ENCODE peak calls at places on chromosomes 12 and 14, in four cellular contexts. Q, B, J and G are unnamed samples.

GRCh38 chr12:99722690-99723486 is 75.3 kb downstream of the GARIN6 start:
- DNase-seq in J (no peak), Q (no peak), B (no peak), G (no peak)

GRCh38 chr12:54378791-54379400 is 5.6 kb downstream of the ZNF385A start:
- DNase-seq in J (peak; percentile 34), B (peak; percentile 74), Q (no peak), G (no peak)

GRCh38 chr12:32134144-32134888 is 27.7 kb downstream of the BICD1 start:
- DNase-seq in B (no peak), Q (peak; percentile 83), J (peak; percentile 59), G (peak; percentile 65)

GRCh38 chr12:132447731-132448452 is 42.1 kb upstream of the FBRSL1 start:
- DNase-seq in J (no peak), Q (no peak), B (no peak), G (no peak)

GRCh38 chr14:83556746-83557460 is 1973.0 kb upstream of the FLRT2 start:
- DNase-seq in B (no peak), Q (peak; percentile 91), J (peak; percentile 43), G (no peak)

GRCh38 chr14:52575858-52576257 is 23.2 kb downstream of the GPR137C start:
- DNase-seq in J (no peak), Q (no peak), B (no peak), G (no peak)

GRCh38 chr12:25829192-25829591 is 129.3 kb upstream of the RASSF8 start:
- DNase-seq in J (peak; percentile 99), Q (peak; percentile 98), B (no peak), G (peak; percentile 99)

GRCh38 chr12:54692353-54692752 is 44.2 kb upstream of the DCD start:
- DNase-seq in Q (no peak), B (no peak), J (no peak), G (no peak)

GRCh38 chr12:54173066-54173726 is 15.6 kb downstream of the SMUG1 start:
- DNase-seq in B (no peak), Q (no peak), J (no peak), G (peak; percentile 28)

GRCh38 chr14:101959277-101959676 is 5.1 kb upstream of the DYNC1H1 start:
- DNase-seq in B (peak; percentile 15), Q (no peak), J (no peak), G (peak; percentile 24)

GRCh38 chr12:80924437-80924836 is 13.3 kb downstream of the LIN7A start:
- DNase-seq in J (no peak), B (no peak), Q (no peak), G (no peak)

GRCh38 chr14:105294142-105294597 is 6.6 kb downstream of the BRF1 start:
- DNase-seq in J (peak; percentile 51), B (no peak), Q (peak; percentile 50), G (peak; percentile 63)

GRCh38 chr12:22874151-22874550 is 249.2 kb downstream of the ETNK1 start:
- DNase-seq in B (no peak), Q (no peak), J (no peak), G (no peak)

GRCh38 chr12:77788231-77789168 is 42.2 kb upstream of the NAV3 start:
- DNase-seq in B (no peak), Q (no peak), J (no peak), G (no peak)

GRCh38 chr12:3771853-3772252 is 18.9 kb upstream of the CRACR2A start:
- DNase-seq in Q (no peak), B (peak; percentile 69), J (no peak), G (no peak)

GRCh38 chr12:12172106-12172511 is 94.7 kb downstream of the LRP6 start:
- DNase-seq in J (peak; percentile 60), B (no peak), Q (peak; percentile 21), G (peak; percentile 80)

GRCh38 chr14:96082420-96083300 is 43.5 kb downstream of the C14orf132 start:
- DNase-seq in B (peak; percentile 9), Q (no peak), J (no peak), G (no peak)

GRCh38 chr12:58583541-58583940 is 336.8 kb downstream of the LRIG3 start:
- DNase-seq in Q (peak; percentile 19), J (no peak), B (no peak), G (peak; percentile 72)

GRCh38 chr14:89011727-89012271 is 187.3 kb downstream of the TTC8 start:
- DNase-seq in Q (no peak), B (no peak), J (no peak), G (no peak)

GRCh38 chr14:22829661-22830328 is at the start of gene MRPL52:
- DNase-seq in Q (peak; percentile 87), B (peak; percentile 91), J (peak; percentile 87), G (peak; percentile 85)

GRCh38 chr14:74566174-74567125 is 45.6 kb downstream of the LTBP2 start:
- DNase-seq in J (no peak), Q (no peak), B (no peak), G (no peak)

GRCh38 chr14:61860294-61860918 is 98.2 kb downstream of the SNAPC1 start:
- DNase-seq in J (peak; percentile 51), Q (peak; percentile 42), B (no peak), G (peak; percentile 42)

GRCh38 chr12:14936224-14936861 is 2.0 kb downstream of the ERP27 start:
- DNase-seq in J (no peak), Q (no peak), B (no peak), G (no peak)

GRCh38 chr12:121238086-121238485 is 28.2 kb downstream of the P2RX4 start:
- DNase-seq in J (no peak), Q (no peak), B (no peak), G (no peak)

GRCh38 chr12:4813741-4814140 is 93.5 kb downstream of the GALNT8 start:
- DNase-seq in B (no peak), J (no peak), Q (no peak), G (no peak)

GRCh38 chr12:122835693-122836026 is 403 bp downstream of the HIP1R start:
- DNase-seq in J (no peak), Q (no peak), B (peak; percentile 51), G (no peak)

GRCh38 chr12:53048033-53048779 is 1.7 kb upstream of the TNS2 start:
- DNase-seq in B (peak; percentile 92), Q (no peak), J (no peak), G (peak; percentile 44)

GRCh38 chr14:72513994-72514659 is 379.8 kb downstream of the DPF3 start:
- DNase-seq in Q (peak; percentile 73), J (peak; percentile 69), B (no peak), G (peak; percentile 58)

GRCh38 chr14:99284254-99285004 is 12.4 kb upstream of the BCL11B start:
- DNase-seq in J (no peak), B (no peak), Q (no peak), G (no peak)
- TF ChIP-seq CTCF in J (no peak), B (no peak), Q (no peak), G (no peak)

GRCh38 chr12:110075880-110076279 is 27.6 kb upstream of the C12orf76 start:
- DNase-seq in J (no peak), Q (no peak), B (no peak), G (no peak)

GRCh38 chr12:110077769-110078168 is 29.4 kb upstream of the C12orf76 start:
- DNase-seq in J (no peak), B (no peak), Q (no peak), G (no peak)

GRCh38 chr12:110084314-110085015 is 36.1 kb upstream of the C12orf76 start:
- DNase-seq in B (no peak), Q (no peak), J (peak; percentile 17), G (peak; percentile 54)

GRCh38 chr12:110080410-110080809 is 32.1 kb upstream of the C12orf76 start:
- DNase-seq in Q (no peak), J (no peak), B (no peak), G (no peak)

GRCh38 chr12:110079477-110080400 is 31.4 kb upstream of the C12orf76 start:
- DNase-seq in J (peak; percentile 83), B (no peak), Q (peak; percentile 39), G (no peak)
- H3K4me3 ChIP-seq in J (no peak overlapping the region), B (no peak overlapping the region), Q (no peak overlapping the region), G (no peak overlapping the region)

GRCh38 chr12:6355491-6356373 is 13.9 kb upstream of the TNFRSF1A start:
- DNase-seq in J (no peak), Q (no peak), B (no peak), G (no peak)
- TF ChIP-seq CTCF in J (no peak), Q (no peak), B (no peak), G (no peak)

GRCh38 chr12:72295744-72296143 is 23.6 kb downstream of the TRHDE start:
- DNase-seq in B (no peak), J (no peak), Q (peak; percentile 90), G (no peak)
- H3K4me3 ChIP-seq in B (no peak overlapping the region), J (no peak overlapping the region), Q (no peak overlapping the region), G (no peak overlapping the region)

GRCh38 chr14:92558319-92558718 is 44.7 kb downstream of the RIN3 start:
- DNase-seq in B (no peak), J (no peak), Q (no peak), G (no peak)
- TF ChIP-seq CTCF in B (no peak), J (no peak), Q (no peak), G (no peak)

GRCh38 chr12:48980953-48981756 is 3.0 kb downstream of the WNT1 start:
- DNase-seq in J (no peak), Q (peak; percentile 29), B (no peak), G (no peak)
- H3K4me3 ChIP-seq in J (no peak overlapping the region), Q (peak overlapping the region; percentile 16), B (no peak overlapping the region), G (no peak overlapping the region)

GRCh38 chr12:93563807-93564538 is 8.5 kb upstream of the SOCS2 start:
- DNase-seq in Q (peak; percentile 53), J (peak; percentile 47), B (peak; percentile 78), G (peak; percentile 31)
- TF ChIP-seq CTCF in Q (peak; percentile 41), J (peak; percentile 39), B (peak; percentile 22), G (peak; percentile 41)

DNA sequence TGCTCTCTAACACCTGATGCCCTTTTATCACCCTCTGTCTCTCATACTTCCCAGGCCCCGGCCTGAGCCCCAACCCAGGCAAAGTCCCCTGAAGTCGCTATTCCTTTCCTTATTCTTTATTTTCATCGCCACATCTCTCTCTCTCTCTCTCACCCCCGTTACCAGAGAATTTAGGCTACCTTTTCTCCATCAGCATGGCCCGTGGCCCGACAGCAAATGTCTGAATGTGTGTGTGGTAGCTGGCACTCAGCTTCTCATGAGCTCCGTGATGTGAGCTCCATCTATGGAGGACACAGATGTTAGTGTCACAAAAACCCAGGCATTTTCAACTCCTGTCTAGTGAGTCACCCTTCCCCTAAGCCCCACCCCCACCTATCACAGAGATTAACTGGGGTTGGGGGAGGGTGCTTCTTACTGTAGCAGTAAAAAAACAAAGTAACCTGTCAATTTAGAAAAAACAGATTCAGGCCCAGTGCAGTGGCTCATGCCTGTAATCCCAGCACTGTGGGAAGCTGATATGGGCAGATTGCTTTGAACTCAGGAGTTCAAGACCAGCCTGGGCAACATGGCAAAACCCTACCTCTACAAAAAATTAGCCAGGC is 53.8 kb downstream of the VCPKMT start:
- DNase-seq in B (no peak), Q (peak; percentile 83), J (peak; percentile 73), G (peak; percentile 67)
- H3K4me3 ChIP-seq in B (no peak overlapping the region), Q (no peak overlapping the region), J (no peak overlapping the region), G (no peak overlapping the region)

GRCh38 chr12:400828-401227 is 616 bp upstream of the CCDC77 start:
- DNase-seq in B (no peak), Q (no peak), J (no peak), G (no peak)

GRCh38 chr12:401235-402126 is at the start of gene CCDC77:
- DNase-seq in Q (peak; percentile 88), J (peak; percentile 94), B (peak; percentile 93), G (peak; percentile 86)

GRCh38 chr12:402127-402456 is 648 bp downstream of the CCDC77 start:
- DNase-seq in B (no peak), J (peak; percentile 49), Q (peak; percentile 41), G (peak; percentile 36)
- TF ChIP-seq CTCF in B (no peak), J (peak; percentile 48), Q (peak; percentile 35), G (peak; percentile 57)

GRCh38 chr14:49970474-49971147 is 77.7 kb downstream of the ARF6 start:
- DNase-seq in J (peak; percentile 91), B (no peak), Q (peak; percentile 49), G (peak; percentile 63)
- H3K4me3 ChIP-seq in J (no peak overlapping the region), B (no peak overlapping the region), Q (no peak overlapping the region), G (no peak overlapping the region)